ENCODE peak calls at places on chromosomes 16 and 17, in eight cellular contexts. A is substantia nigra, P is dorsolateral prefrontal cortex, O is uterus, Y is adrenal gland, J is gastrocnemius medialis, F is PC-9, M is neuronal stem cell. W is an unnamed sample.

GRCh38 chr16:27318399-27319256 is 4.9 kb downstream of the IL4R start:
- DNase-seq in A (peak; percentile 21), P (no peak), O (peak; percentile 23), Y (peak; percentile 44), J (no peak), F (peak; percentile 88), M (no peak), W (no peak)

GRCh38 chr17:39800540-39800939 is 62.8 kb downstream of the GRB7 start:
- DNase-seq in A (no peak), P (no peak), O (no peak), Y (no peak), J (no peak), F (no peak), M (no peak), W (no peak)

GRCh38 chr16:23052908-23053580 is 96.2 kb downstream of the USP31 start:
- DNase-seq in A (peak; percentile 14), P (no peak), O (no peak), Y (no peak), J (no peak), F (no peak), M (no peak), W (no peak)

GRCh38 chr16:1158456-1159324 is 5.8 kb downstream of the CACNA1H start:
- DNase-seq in A (no peak), P (no peak), O (peak; percentile 84), Y (peak; percentile 90), J (peak; percentile 23), F (no peak), M (no peak), W (peak; percentile 46)

GRCh38 chr16:386641-387156 is 4.9 kb upstream of the PGAP6 start:
- DNase-seq in A (no peak), P (no peak), O (no peak), Y (no peak), J (no peak), F (no peak), M (no peak), W (peak; percentile 54)

GRCh38 chr17:49987681-49988441 is 7.2 kb downstream of the DLX3 start:
- DNase-seq in A (no peak), P (no peak), O (no peak), Y (peak; percentile 60), J (no peak), F (no peak), M (no peak), W (peak; percentile 45)

GRCh38 chr17:17511971-17512858 is 16.0 kb upstream of the RASD1 start:
- DNase-seq in A (no peak), P (no peak), O (no peak), Y (no peak), J (peak; percentile 43), F (peak; percentile 89), M (no peak), W (peak; percentile 92)

GRCh38 chr17:68909066-68909465 is 46.1 kb downstream of the ABCA8 start:
- DNase-seq in A (no peak), P (no peak), O (peak; percentile 48), Y (peak; percentile 82), J (no peak), F (peak; percentile 39), M (no peak), W (no peak)

GRCh38 chr17:1078062-1078711 is 81.3 kb downstream of the TIMM22 start:
- DNase-seq in A (no peak), P (no peak), O (no peak), Y (no peak), J (no peak), F (no peak), M (no peak), W (no peak)

GRCh38 chr16:78292726-78293380 is 193.4 kb downstream of the WWOX start:
- DNase-seq in A (no peak), P (no peak), O (peak; percentile 23), Y (no peak), J (no peak), F (no peak), M (no peak), W (no peak)

GRCh38 chr16:54237-54581 is 581 bp downstream of the SNRNP25 start:
- DNase-seq in A (no peak), P (no peak), O (no peak), Y (no peak), J (no peak), F (no peak), M (no peak), W (no peak)

GRCh38 chr17:33709881-33710280 is 416.8 kb upstream of the ASIC2 start:
- DNase-seq in A (no peak), P (no peak), O (no peak), Y (no peak), J (no peak), F (no peak), M (no peak), W (no peak)

GRCh38 chr16:19410435-19411153 is 7.1 kb upstream of the TMC5 start:
- DNase-seq in A (no peak), P (no peak), O (no peak), Y (no peak), J (no peak), F (peak; percentile 60), M (peak; percentile 43), W (no peak)

GRCh38 chr16:23508589-23509440 is 1.5 kb downstream of the GGA2 start:
- DNase-seq in A (no peak), P (peak; percentile 50), O (no peak), Y (no peak), J (no peak), F (no peak), M (no peak), W (peak; percentile 11)

DNA sequence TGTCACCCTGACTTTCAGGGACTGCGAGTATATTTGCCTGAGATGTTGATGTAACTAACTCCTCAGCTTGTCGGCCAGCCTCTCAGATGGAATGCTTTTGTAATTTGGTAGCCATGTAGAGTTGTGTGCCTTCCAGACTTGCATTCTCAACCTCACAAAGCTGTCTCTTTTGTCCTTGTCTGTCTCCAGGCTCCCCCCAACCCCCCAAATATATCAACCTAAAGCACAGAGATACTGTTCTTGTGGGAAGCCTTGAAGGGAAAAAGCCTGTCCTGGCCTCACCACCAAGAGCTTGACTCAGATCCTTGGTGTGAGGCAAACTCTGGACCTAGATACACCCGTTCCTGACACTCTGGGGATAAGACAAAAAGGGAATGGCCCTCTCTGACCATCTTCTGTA is 18.4 kb downstream of the SAP30BP start:
- DNase-seq in A (no peak), P (no peak), O (no peak), Y (no peak), J (no peak), F (no peak), M (no peak), W (no peak)
- H3K27ac ChIP-seq in A (peak overlapping the region; percentile 49), P (no peak overlapping the region), O (peak overlapping the region; percentile 10), Y (no peak overlapping the region), J (peak overlapping the region; percentile 72), F (peak overlapping the region; percentile 76), M (no peak overlapping the region), W (no peak overlapping the region)

GRCh38 chr17:38585056-38585804 is 20.5 kb downstream of the SRCIN1 start:
- DNase-seq in A (no peak), P (no peak), O (no peak), Y (no peak), J (no peak), F (peak; percentile 82), M (no peak), W (peak; percentile 49)
- H3K27ac ChIP-seq in A (peak overlapping the region; percentile 43), P (peak overlapping the region; percentile 56), O (no peak overlapping the region), Y (no peak overlapping the region), J (no peak overlapping the region), F (peak overlapping the region; percentile 84), M (no peak overlapping the region), W (no peak overlapping the region)

GRCh38 chr16:68371706-68372380 is 61.0 kb downstream of the PRMT7 start:
- DNase-seq in A (no peak), P (no peak), O (no peak), Y (no peak), J (no peak), F (no peak), M (no peak), W (no peak)

GRCh38 chr16:68372381-68372720 is 61.5 kb downstream of the PRMT7 start:
- DNase-seq in A (no peak), P (no peak), O (no peak), Y (no peak), J (no peak), F (no peak), M (no peak), W (no peak)

GRCh38 chr16:68369697-68370096 is 58.9 kb downstream of the PRMT7 start:
- DNase-seq in A (no peak), P (no peak), O (no peak), Y (no peak), J (no peak), F (no peak), M (no peak), W (no peak)

GRCh38 chr16:68370221-68370920 is 59.6 kb downstream of the PRMT7 start:
- DNase-seq in A (no peak), P (no peak), O (no peak), Y (no peak), J (no peak), F (no peak), M (no peak), W (no peak)

GRCh38 chr16:68370921-68371651 is 60.3 kb downstream of the PRMT7 start:
- DNase-seq in A (no peak), P (no peak), O (no peak), Y (no peak), J (no peak), F (no peak), M (no peak), W (no peak)
- H3K27ac ChIP-seq in A (no peak overlapping the region), P (peak overlapping the region; percentile 80), O (no peak overlapping the region), Y (no peak overlapping the region), J (no peak overlapping the region), F (no peak overlapping the region), M (no peak overlapping the region), W (no peak overlapping the region)

GRCh38 chr17:21272881-21273839 is 11.4 kb upstream of the MAP2K3 start:
- DNase-seq in A (no peak), P (no peak), O (no peak), Y (no peak), J (no peak), F (no peak), M (no peak), W (peak; percentile 74)

GRCh38 chr17:21272250-21272649 is 12.3 kb upstream of the MAP2K3 start:
- DNase-seq in A (no peak), P (no peak), O (no peak), Y (no peak), J (no peak), F (no peak), M (no peak), W (no peak)

GRCh38 chr17:21277332-21277731 is 7.2 kb upstream of the MAP2K3 start:
- DNase-seq in A (no peak), P (no peak), O (no peak), Y (no peak), J (no peak), F (no peak), M (no peak), W (no peak)

GRCh38 chr17:21275579-21276339 is 8.8 kb upstream of the MAP2K3 start:
- DNase-seq in A (peak; percentile 92), P (peak; percentile 98), O (peak; percentile 93), Y (peak; percentile 89), J (peak; percentile 88), F (peak; percentile 62), M (peak; percentile 77), W (peak; percentile 98)

DNA sequence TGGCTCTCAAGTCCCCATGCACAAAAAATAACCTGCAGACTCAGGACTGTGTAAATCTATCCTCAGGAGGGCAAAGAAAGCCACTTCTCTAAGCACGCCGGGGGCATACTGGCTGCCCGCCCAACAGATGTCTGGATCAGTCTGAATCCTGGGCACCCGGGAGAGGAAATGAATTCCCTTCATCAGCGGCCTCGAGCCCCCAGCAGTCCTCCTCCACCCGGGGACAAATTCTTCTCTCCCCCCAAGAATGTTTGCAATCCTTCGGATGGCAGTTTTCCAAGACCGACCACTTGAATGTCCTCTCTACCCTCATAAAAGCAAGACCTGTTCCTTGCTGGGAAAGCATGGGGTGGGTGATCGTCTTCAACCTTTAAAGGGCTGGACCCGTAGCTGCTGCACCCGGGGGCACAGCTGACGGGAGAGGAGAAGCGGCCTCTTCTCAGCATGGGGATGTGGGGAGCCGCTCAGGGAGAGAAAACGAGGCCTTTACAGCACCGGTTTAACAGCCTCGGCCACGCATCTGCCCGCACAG is 9.4 kb upstream of the MAP2K3 start:
- DNase-seq in A (no peak), P (no peak), O (no peak), Y (no peak), J (no peak), F (no peak), M (no peak), W (peak; percentile 99)
- H3K27ac ChIP-seq in A (peak overlapping the region; percentile 73), P (peak overlapping the region; percentile 74), O (peak overlapping the region; percentile 42), Y (no peak overlapping the region), J (peak overlapping the region; percentile 79), F (no peak overlapping the region), M (no peak overlapping the region), W (peak overlapping the region; percentile 61)